ENCODE peak calls at places on chromosomes 11 and 22, in eight cellular contexts. C is endothelial cell of umbilical vein, A is HCT116, W is SK-N-SH, D is sigmoid colon, K is transverse colon, J is GM12878, X is breast epithelium. S is an unnamed sample.

GRCh38 chr11:102320679-102321078 is 3.4 kb downstream of the BIRC3 start:
- DNase-seq in W (no peak), J (no peak), C (no peak), K (no peak), A (no peak), X (no peak), D (no peak), S (no peak)

GRCh38 chr11:60348116-60348515 is 21.1 kb downstream of the MS4A6E start:
- DNase-seq in X (no peak), A (no peak), W (no peak), C (no peak), J (no peak), K (no peak), D (no peak), S (no peak)

GRCh38 chr22:46053563-46054090 is 76.7 kb upstream of the WNT7B start:
- DNase-seq in X (peak; percentile 73), D (peak; percentile 93), C (peak; percentile 64), W (peak; percentile 94), A (no peak), K (peak; percentile 84), J (no peak), S (peak; percentile 94)

GRCh38 chr11:46250071-46251052 is 27.1 kb upstream of the CREB3L1 start:
- DNase-seq in W (no peak), K (no peak), X (no peak), D (no peak), J (no peak), C (no peak), A (no peak), S (no peak)

GRCh38 chr11:30586251-30587144 is at the start of gene MPPED2:
- DNase-seq in X (peak; percentile 29), D (peak; percentile 77), W (peak; percentile 91), K (peak; percentile 25), A (no peak), C (no peak), J (no peak), S (peak; percentile 83)

GRCh38 chr22:27879923-27880322 is 39.1 kb downstream of the PITPNB start:
- DNase-seq in X (no peak), D (no peak), K (no peak), W (peak; percentile 55), A (peak; percentile 13), C (peak; percentile 57), J (no peak), S (no peak)

GRCh38 chr11:31657091-31657490 is 147.5 kb downstream of the ELP4 start:
- DNase-seq in J (no peak), K (no peak), X (no peak), W (no peak), C (no peak), D (no peak), A (no peak), S (no peak)

GRCh38 chr22:31921106-31921505 is 23.2 kb upstream of the YWHAH start:
- DNase-seq in J (no peak), A (no peak), D (no peak), X (no peak), W (no peak), C (no peak), K (no peak), S (no peak)

GRCh38 chr22:35023692-35024363 is 42.1 kb upstream of the ISX start:
- DNase-seq in K (peak; percentile 78), W (peak; percentile 72), J (no peak), A (peak; percentile 28), C (no peak), D (no peak), X (peak; percentile 27), S (peak; percentile 87)

GRCh38 chr11:46560300-46561025 is 33.4 kb downstream of the AMBRA1 start:
- DNase-seq in A (no peak), W (no peak), X (no peak), C (peak; percentile 65), J (peak; percentile 33), D (no peak), K (no peak), S (no peak)

GRCh38 chr11:10678106-10678505 is 15.4 kb downstream of the IRAG1 start:
- DNase-seq in J (no peak), W (no peak), X (no peak), D (no peak), K (no peak), C (no peak), A (no peak), S (no peak)

GRCh38 chr11:19938051-19938856 is 222.0 kb downstream of the DBX1 start:
- DNase-seq in C (peak; percentile 71), W (peak; percentile 77), K (peak; percentile 49), J (no peak), X (no peak), D (no peak), A (peak; percentile 36), S (no peak)

GRCh38 chr11:99069831-99070444 is 49.2 kb downstream of the CNTN5 start:
- DNase-seq in D (peak; percentile 48), W (no peak), C (no peak), A (no peak), X (peak; percentile 19), J (peak; percentile 4), K (peak; percentile 12), S (no peak)

DNA sequence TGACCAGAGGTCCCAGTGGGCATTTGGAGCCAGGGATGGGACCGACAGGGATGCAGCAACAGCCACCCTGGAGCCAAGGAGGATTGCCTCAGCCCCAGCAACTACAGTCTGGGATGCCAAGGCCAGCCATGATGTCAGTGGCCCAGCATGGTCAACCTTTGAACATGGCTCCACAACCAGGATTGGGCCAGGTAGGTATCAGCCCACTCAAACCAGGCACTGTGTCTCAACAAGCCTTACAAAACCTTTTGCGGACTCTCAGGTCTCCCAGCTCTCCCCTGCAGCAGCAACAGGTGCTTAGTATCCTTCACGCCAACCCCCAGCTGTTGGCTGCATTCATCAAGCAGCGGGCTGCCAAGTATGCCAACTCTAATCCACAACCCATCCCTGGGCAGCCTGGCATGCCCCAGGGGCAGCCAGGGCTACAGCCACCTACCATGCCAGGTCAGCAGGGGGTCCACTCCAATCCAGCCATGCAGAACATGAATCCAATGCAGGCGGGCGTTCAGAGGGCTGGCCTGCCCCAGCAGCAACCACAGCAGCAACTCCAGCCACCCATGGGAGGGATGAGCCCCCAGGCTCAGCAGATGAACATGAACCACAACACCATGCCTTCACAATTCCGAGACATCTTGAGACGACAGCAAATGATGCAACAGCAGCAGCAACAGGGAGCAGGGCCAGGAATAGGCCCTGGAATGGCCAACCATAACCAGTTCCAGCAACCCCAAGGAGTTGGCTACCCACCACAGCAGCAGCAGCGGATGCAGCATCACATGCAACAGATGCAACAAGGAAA is 27.3 kb upstream of the L3MBTL2 start:
- DNase-seq in W (no peak), J (no peak), K (no peak), A (no peak), D (no peak), X (no peak), C (no peak), S (no peak)
- TF ChIP-seq POLR2AphosphoS5 in W (no peak), J (no peak), K (no peak), A (no peak), D (no peak), X (no peak), C (no peak), S (peak; percentile 38)

DNA sequence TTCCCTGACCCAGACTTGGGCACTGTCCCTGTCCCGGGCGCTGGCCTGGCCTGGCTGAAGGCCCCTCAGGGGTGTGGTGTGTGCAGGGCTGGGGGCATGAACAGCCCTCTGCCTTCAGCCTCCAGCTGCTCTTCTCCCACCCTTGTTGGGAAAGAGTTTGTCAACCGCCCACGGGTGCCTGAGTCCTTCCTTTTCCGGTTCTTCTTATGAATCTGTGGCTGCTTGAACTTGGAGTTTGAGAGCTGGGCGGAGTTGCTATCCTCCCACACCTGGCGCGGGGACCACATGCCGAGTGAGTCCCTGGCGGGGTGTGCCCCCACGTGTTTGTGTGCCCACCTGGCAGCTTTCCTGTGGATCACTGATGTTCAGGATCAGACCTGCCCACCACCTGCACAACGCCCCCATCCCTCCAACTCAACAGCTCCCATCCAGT is 13.4 kb downstream of the NFAM1 start:
- DNase-seq in C (no peak), A (no peak), J (no peak), W (no peak), X (no peak), D (no peak), K (no peak), S (no peak)
- H3K27ac ChIP-seq in C (no peak overlapping the region), A (no peak overlapping the region), J (peak overlapping the region; percentile 80), W (no peak overlapping the region), X (peak overlapping the region; percentile 17), D (no peak overlapping the region), K (no peak overlapping the region), S (no peak overlapping the region)

DNA sequence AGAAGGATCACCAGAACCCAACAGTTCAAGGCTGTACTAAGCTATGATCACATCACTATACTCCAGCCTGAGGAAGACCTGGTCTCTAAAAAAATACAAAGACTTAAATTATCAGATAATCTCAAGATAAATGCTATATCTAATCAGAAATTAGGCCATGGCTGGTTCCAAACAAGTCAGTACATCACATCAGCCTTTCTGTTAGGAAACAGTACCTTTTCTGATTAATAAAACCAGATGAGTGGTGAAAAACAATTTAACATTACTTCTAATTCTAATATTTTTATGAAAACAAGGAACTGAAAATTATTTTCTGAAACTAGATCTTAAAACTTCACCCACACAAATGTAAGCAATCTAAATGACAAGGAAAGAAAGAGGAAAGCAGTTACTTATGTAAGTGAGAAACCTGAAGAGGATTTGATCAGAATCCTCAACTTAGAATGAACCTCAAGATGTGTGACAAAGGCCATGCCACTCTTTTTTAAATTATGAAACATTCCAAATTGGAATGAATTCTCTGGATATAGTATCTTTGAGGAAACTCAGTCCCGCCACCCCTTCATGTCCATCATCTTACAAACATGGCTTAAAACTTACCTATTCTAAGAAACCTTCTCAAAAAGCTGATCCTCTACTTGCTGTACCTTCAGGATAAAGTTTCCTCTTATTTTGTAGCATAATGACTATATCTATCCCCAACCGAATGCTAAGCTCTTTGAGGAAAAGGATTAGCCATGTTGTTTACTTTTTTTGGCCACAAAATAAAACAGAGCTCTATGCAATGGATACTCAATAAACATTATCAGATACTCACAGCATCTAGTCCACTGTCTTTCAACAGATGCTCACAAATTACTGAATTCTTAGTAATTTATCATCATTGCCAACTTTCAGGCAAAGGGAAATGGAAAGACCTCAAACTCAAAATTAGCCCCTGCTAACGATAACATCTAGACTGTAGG is 132.0 kb downstream of the MRTFA start:
- DNase-seq in X (no peak), A (no peak), K (no peak), D (no peak), W (no peak), C (no peak), J (no peak), S (no peak)
- H3K4me1 ChIP-seq in X (no peaks in the 10 kb centered on the region), A (peaks cover 6% of the 10 kb centered on the region), K (peaks cover 12% of the 10 kb centered on the region), D (peaks cover 22% of the 10 kb centered on the region), W (no peaks in the 10 kb centered on the region), C (peaks cover 4% of the 10 kb centered on the region), J (peaks cover 22% of the 10 kb centered on the region), S (peaks cover 19% of the 10 kb centered on the region)

GRCh38 chr22:37710675-37711074 is 13.8 kb downstream of the TRIOBP start:
- DNase-seq in X (no peak), K (no peak), A (no peak), C (no peak), D (no peak), J (no peak), W (no peak), S (no peak)

GRCh38 chr22:37711490-37711889 is 14.6 kb downstream of the TRIOBP start:
- DNase-seq in A (no peak), C (no peak), J (no peak), D (no peak), K (no peak), X (no peak), W (no peak), S (no peak)

GRCh38 chr22:37709445-37709765 is 12.6 kb downstream of the TRIOBP start:
- DNase-seq in A (no peak), D (no peak), C (no peak), J (no peak), K (no peak), X (no peak), W (no peak), S (no peak)

GRCh38 chr22:37705205-37705604 is 8.4 kb downstream of the TRIOBP start:
- DNase-seq in A (no peak), C (no peak), X (no peak), D (no peak), J (no peak), W (no peak), K (no peak), S (no peak)

GRCh38 chr22:37708580-37709444 is 12.0 kb downstream of the TRIOBP start:
- DNase-seq in J (no peak), C (no peak), W (no peak), D (no peak), X (no peak), K (no peak), A (no peak), S (peak; percentile 80)
- TF ChIP-seq POLR2AphosphoS5 in J (no peak), C (no peak), W (no peak), D (no peak), X (no peak), K (no peak), A (no peak), S (peak; percentile 64)

S was measured in spleen.